ENCODE peak calls at places on chromosomes 7 and 10, in six cellular contexts. A is CD8-positive, alpha-beta T cell; U is astrocyte of the cerebellum; T is progenitor cell of endocrine pancreas; G is heart left ventricle; W is keratinocyte. Y is an unnamed sample.

GRCh38 chr7:108311446-108312168 is 144.6 kb downstream of the NRCAM start:
- DNase-seq in A (no peak), U (peak; percentile 48), T (no peak), G (no peak), W (peak; percentile 36), Y (no peak)

GRCh38 chr7:157386979-157387800 is 50.4 kb downstream of the DNAJB6 start:
- DNase-seq in A (peak; percentile 82), U (peak; percentile 37), T (peak; percentile 49), G (peak; percentile 85), W (peak; percentile 57), Y (peak; percentile 86)

GRCh38 chr7:87580636-87581035 is 20.0 kb downstream of the ABCB1 start:
- DNase-seq in A (no peak), U (no peak), T (no peak), G (no peak), W (no peak), Y (no peak)

GRCh38 chr7:17844514-17845196 is 95.6 kb downstream of the SNX13 start:
- DNase-seq in A (no peak), U (no peak), T (no peak), G (no peak), W (no peak), Y (no peak)

GRCh38 chr10:131758062-131758941 is 142.5 kb upstream of the PPP2R2D start:
- DNase-seq in A (no peak), U (no peak), T (no peak), G (no peak), W (no peak), Y (no peak)

GRCh38 chr10:74977913-74978847 is 133.3 kb upstream of the SAMD8 start:
- DNase-seq in A (no peak), U (no peak), T (no peak), G (no peak), W (no peak), Y (no peak)

GRCh38 chr10:126731613-126731995 is 61.1 kb upstream of the C10orf90 start:
- DNase-seq in A (no peak), U (no peak), T (no peak), G (no peak), W (no peak), Y (no peak)

GRCh38 chr10:132186488-132187413 is at the start of gene DPYSL4:
- DNase-seq in A (no peak), U (no peak), T (no peak), G (no peak), W (no peak), Y (no peak)

GRCh38 chr7:2566348-2566889 is 7.6 kb downstream of the IQCE start:
- DNase-seq in A (no peak), U (no peak), T (no peak), G (no peak), W (no peak), Y (no peak)

GRCh38 chr7:101602082-101602481 is 27.0 kb downstream of the MYL10 start:
- DNase-seq in A (no peak), U (no peak), T (no peak), G (no peak), W (no peak), Y (no peak)

GRCh38 chr7:122847871-122848473 is 38.3 kb downstream of the CADPS2 start:
- DNase-seq in A (no peak), U (no peak), T (no peak), G (peak; percentile 20), W (no peak), Y (no peak)

GRCh38 chr10:20115929-20116328 is 299.7 kb downstream of the PLXDC2 start:
- DNase-seq in A (no peak), U (no peak), T (no peak), G (no peak), W (no peak), Y (no peak)

GRCh38 chr7:102917436-102918353 is 4.9 kb downstream of the LRRC17 start:
- DNase-seq in A (no peak), U (no peak), T (no peak), G (no peak), W (no peak), Y (no peak)

GRCh38 chr10:20299037-20299557 is 482.9 kb downstream of the PLXDC2 start:
- DNase-seq in A (no peak), U (peak; percentile 13), T (no peak), G (no peak), W (no peak), Y (no peak)

GRCh38 chr7:15524077-15524476 is 37.7 kb downstream of the AGMO start:
- DNase-seq in A (no peak), U (no peak), T (no peak), G (no peak), W (no peak), Y (no peak)

GRCh38 chr7:28626629-28627262 is 214.4 kb downstream of the CREB5 start:
- DNase-seq in A (no peak), U (no peak), T (peak; percentile 16), G (no peak), W (no peak), Y (no peak)

GRCh38 chr7:140079121-140079536 is 16.4 kb upstream of the PARP12 start:
- DNase-seq in A (no peak), U (peak; percentile 72), T (no peak), G (no peak), W (no peak), Y (no peak)

GRCh38 chr7:96778263-96778662 is 68.6 kb upstream of the SEM1 start:
- DNase-seq in A (no peak), U (no peak), T (no peak), G (no peak), W (no peak), Y (no peak)

GRCh38 chr10:72331575-72332422 is 22.9 kb downstream of the DNAJB12 start:
- DNase-seq in A (peak; percentile 85), U (no peak), T (peak; percentile 47), G (peak; percentile 87), W (peak; percentile 95), Y (peak; percentile 91)
- TF ChIP-seq CTCF in A (peak; percentile 28), U (no peak), T (peak; percentile 21), G (peak; percentile 41), W (no peak), Y (no peak)

GRCh38 chr7:139034855-139035587 is 821 bp downstream of the ZC3HAV1L start:
- DNase-seq in A (no peak), U (no peak), T (no peak), G (no peak), W (no peak), Y (no peak)
- TF ChIP-seq CTCF in A (no peak), U (no peak), T (no peak), G (no peak), W (peak; percentile 42), Y (no peak)

GRCh38 chr10:8296090-8296741 is 241.7 kb downstream of the GATA3 start:
- DNase-seq in A (no peak), U (no peak), T (no peak), G (no peak), W (no peak), Y (no peak)

GRCh38 chr10:8297107-8297506 is 242.6 kb downstream of the GATA3 start:
- DNase-seq in A (no peak), U (no peak), T (no peak), G (no peak), W (no peak), Y (no peak)

GRCh38 chr10:8295311-8295710 is 240.8 kb downstream of the GATA3 start:
- DNase-seq in A (no peak), U (no peak), T (no peak), G (no peak), W (no peak), Y (no peak)

GRCh38 chr10:8297951-8298350 is 243.5 kb downstream of the GATA3 start:
- DNase-seq in A (no peak), U (no peak), T (no peak), G (no peak), W (no peak), Y (no peak)

DNA sequence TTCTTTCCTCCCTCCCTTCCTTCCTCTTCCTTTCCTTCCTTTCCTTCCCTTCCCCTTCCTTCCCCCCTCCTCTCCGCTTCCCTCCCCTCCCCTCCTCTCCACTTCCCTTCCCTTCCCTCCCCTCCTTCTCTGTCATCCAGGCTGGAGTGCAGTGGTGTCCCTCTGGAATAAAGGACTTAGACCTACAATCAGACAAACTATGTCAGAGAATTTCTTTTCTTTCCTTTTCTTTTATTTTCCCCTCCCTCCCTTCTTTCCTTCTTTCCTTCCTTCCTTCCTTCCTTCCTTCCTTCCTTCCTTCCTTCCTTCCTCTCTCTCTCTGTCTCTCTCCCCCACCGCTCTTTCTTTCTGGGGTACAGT is 242.2 kb downstream of the GATA3 start:
- DNase-seq in A (no peak), U (no peak), T (no peak), G (no peak), W (no peak), Y (no peak)
- TF ChIP-seq CTCF in A (no peak), U (no peak), T (no peak), G (no peak), W (no peak), Y (no peak)

GRCh38 chr10:71703577-71703976 is 16.0 kb downstream of the C10orf105 start:
- DNase-seq in A (no peak), U (no peak), T (no peak), G (no peak), W (no peak), Y (no peak)
- TF ChIP-seq CTCF in A (no peak), U (no peak), T (no peak), G (no peak), W (peak; percentile 5), Y (no peak)

GRCh38 chr7:151888079-151888673 is 11.3 kb upstream of the PRKAG2 start:
- DNase-seq in A (no peak), U (no peak), T (no peak), G (no peak), W (no peak), Y (no peak)
- TF ChIP-seq CTCF in A (no peak), U (no peak), T (no peak), G (no peak), W (no peak), Y (no peak)